ENCODE peak calls at places on chromosome 11, in ten cellular contexts. R is gastrocnemius medialis; E is MM.1S; N is NB4; M is Peyer's patch; I is IMR-90; S is AG04450; K is CD8-positive, alpha-beta T cell; V is AG04449; X is right atrium auricular region. G is an unnamed sample.

GRCh38 chr11:128484172-128484571 is 103.2 kb downstream of the ETS1 start:
- DNase-seq in R (no peak), E (no peak), N (no peak), M (no peak), I (no peak), S (no peak), K (no peak), V (no peak), X (no peak), G (peak; percentile 61)

GRCh38 chr11:107669156-107669740 is 42.6 kb downstream of the SLN start:
- DNase-seq in R (no peak), E (no peak), N (no peak), M (no peak), I (no peak), S (no peak), K (no peak), V (no peak), X (no peak), G (no peak)

GRCh38 chr11:100105605-100106358 is 581.3 kb upstream of the ARHGAP42 start:
- DNase-seq in R (no peak), E (no peak), N (no peak), M (no peak), I (no peak), S (no peak), K (no peak), V (no peak), X (no peak), G (no peak)

GRCh38 chr11:14645985-14646900 is 2.6 kb downstream of the PDE3B start:
- DNase-seq in R (no peak), E (peak; percentile 16), N (peak; percentile 66), M (no peak), I (no peak), S (no peak), K (no peak), V (no peak), X (no peak), G (no peak)

GRCh38 chr11:86214710-86215109 is 29.8 kb upstream of the EED start:
- DNase-seq in R (no peak), E (no peak), N (peak; percentile 46), M (no peak), I (no peak), S (no peak), K (no peak), V (no peak), X (no peak), G (no peak)

GRCh38 chr11:109374032-109374431 is 48.0 kb upstream of the C11orf87 start:
- DNase-seq in R (no peak), E (no peak), N (no peak), M (no peak), I (no peak), S (no peak), K (no peak), V (no peak), X (no peak), G (no peak)

GRCh38 chr11:65488273-65489058 is 10.4 kb upstream of the MALAT1 start:
- DNase-seq in R (no peak), E (no peak), N (no peak), M (peak; percentile 78), I (peak; percentile 71), S (no peak), K (no peak), V (no peak), X (no peak), G (no peak)

GRCh38 chr11:78476066-78476465 is 58.4 kb upstream of the GAB2 start:
- DNase-seq in R (no peak), E (no peak), N (no peak), M (no peak), I (no peak), S (no peak), K (no peak), V (no peak), X (no peak), G (peak; percentile 35)

GRCh38 chr11:28621648-28622215 is 513.5 kb downstream of the METTL15 start:
- DNase-seq in R (no peak), E (no peak), N (no peak), M (no peak), I (peak; percentile 29), S (no peak), K (no peak), V (no peak), X (no peak), G (no peak)

GRCh38 chr11:119933164-119933563 is 204.2 kb upstream of the NECTIN1 start:
- DNase-seq in R (no peak), E (no peak), N (no peak), M (no peak), I (no peak), S (no peak), K (no peak), V (no peak), X (no peak), G (no peak)

GRCh38 chr11:47446833-47447232 is 2.1 kb downstream of the RAPSN start:
- DNase-seq in R (no peak), E (no peak), N (no peak), M (no peak), I (no peak), S (no peak), K (no peak), V (no peak), X (no peak), G (no peak)

GRCh38 chr11:64876835-64877341 is 1.5 kb downstream of the EHD1 start:
- DNase-seq in R (no peak), E (no peak), N (no peak), M (peak; percentile 75), I (peak; percentile 46), S (no peak), K (no peak), V (peak; percentile 56), X (no peak), G (no peak)

GRCh38 chr11:102306048-102306575 is 11.2 kb upstream of the BIRC3 start:
- DNase-seq in R (no peak), E (no peak), N (no peak), M (peak; percentile 84), I (no peak), S (no peak), K (no peak), V (no peak), X (no peak), G (peak; percentile 96)
- TF ChIP-seq CTCF in R (no peak), E (no peak), N (peak; percentile 7), M (no peak), I (no peak), S (no peak), K (no peak), V (no peak), X (no peak), G (peak; percentile 17)

GRCh38 chr11:102807921-102808320 is 10.0 kb upstream of the MMP1 start:
- DNase-seq in R (no peak), E (no peak), N (peak; percentile 24), M (no peak), I (peak; percentile 19), S (no peak), K (no peak), V (no peak), X (no peak), G (peak; percentile 50)

GRCh38 chr11:102813484-102813883 is 15.5 kb upstream of the MMP1 start:
- DNase-seq in R (no peak), E (no peak), N (no peak), M (no peak), I (no peak), S (no peak), K (no peak), V (no peak), X (no peak), G (peak; percentile 40)

GRCh38 chr11:102812188-102812587 is 14.2 kb upstream of the MMP1 start:
- DNase-seq in R (no peak), E (no peak), N (no peak), M (no peak), I (no peak), S (no peak), K (no peak), V (no peak), X (no peak), G (no peak)

GRCh38 chr11:102806296-102806695 is 8.3 kb upstream of the MMP1 start:
- DNase-seq in R (no peak), E (no peak), N (no peak), M (no peak), I (peak; percentile 50), S (peak; percentile 24), K (no peak), V (peak; percentile 33), X (no peak), G (no peak)

GRCh38 chr11:102810943-102811528 is 13.1 kb upstream of the MMP1 start:
- DNase-seq in R (no peak), E (peak; percentile 15), N (peak; percentile 18), M (no peak), I (peak; percentile 45), S (no peak), K (no peak), V (no peak), X (no peak), G (peak; percentile 55)
- TF ChIP-seq CTCF in R (no peak), E (peak; percentile 31), N (peak; percentile 41), M (peak; percentile 48), I (peak; percentile 53), S (peak; percentile 71), K (no peak), V (peak; percentile 35), X (no peak), G (peak; percentile 62)

DNA sequence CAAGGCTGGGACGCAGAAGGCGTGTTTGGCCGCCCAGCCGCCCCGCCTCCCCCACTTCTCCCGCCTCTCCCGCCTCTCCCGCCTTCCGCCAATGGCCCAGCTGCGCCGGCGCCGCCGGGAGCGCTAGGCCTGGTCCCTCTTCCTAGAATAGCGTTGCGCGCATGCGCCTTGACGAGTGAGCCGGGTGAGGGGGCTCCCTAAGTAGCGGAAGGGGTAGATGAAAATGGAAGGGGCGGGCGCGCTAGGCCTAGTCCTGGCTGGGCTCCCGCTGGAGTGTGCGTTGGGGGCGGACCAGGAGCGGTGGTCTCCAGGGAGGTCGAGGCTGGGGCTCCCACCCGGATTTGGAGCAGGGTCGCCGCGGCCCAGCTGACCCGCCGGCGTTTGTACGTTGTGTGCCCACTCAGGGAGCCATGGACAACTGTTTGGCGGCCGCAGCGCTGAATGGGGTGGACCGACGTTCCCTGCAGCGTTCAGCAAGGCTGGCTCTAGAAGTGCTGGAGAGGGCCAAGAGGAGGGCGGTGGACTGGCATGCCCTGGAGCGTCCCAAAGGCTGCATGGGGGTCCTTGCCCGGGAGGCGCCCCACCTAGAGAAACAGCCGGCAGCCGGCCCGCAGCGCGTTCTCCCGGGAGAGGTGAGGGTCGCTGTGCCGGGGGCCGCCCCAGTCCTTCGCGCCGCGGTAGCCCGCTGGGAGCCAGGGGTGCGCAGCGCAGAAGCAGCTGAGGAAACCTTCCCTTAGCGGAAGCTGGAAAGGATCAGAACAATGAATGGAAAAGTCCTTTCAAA is at the start of gene AKIP1:
- DNase-seq in R (peak; percentile 89), E (peak; percentile 88), N (peak; percentile 97), M (peak; percentile 95), I (peak; percentile 94), S (peak; percentile 87), K (peak; percentile 71), V (no peak), X (peak; percentile 94), G (peak; percentile 94)
- TF ChIP-seq CTCF in R (no peak), E (no peak), N (no peak), M (no peak), I (no peak), S (no peak), K (no peak), V (no peak), X (no peak), G (no peak)

DNA sequence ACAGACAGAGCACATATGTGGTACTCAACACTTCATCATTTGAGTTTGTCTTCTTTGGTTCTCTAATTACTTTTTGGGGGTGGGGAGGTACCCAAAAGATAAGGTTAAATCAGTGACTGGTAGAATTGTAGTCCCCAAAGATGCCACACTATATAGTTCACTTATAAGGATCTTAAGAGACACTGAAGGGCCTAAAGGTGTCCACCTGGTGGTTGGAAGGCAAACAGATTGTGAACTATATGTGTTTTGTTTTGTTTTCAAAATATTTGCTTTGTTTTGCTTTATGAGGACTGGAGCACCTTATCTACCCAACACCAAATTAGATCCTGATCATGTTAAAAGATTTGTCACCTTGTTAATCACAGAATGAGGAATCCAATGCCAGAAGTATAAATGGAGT is 136.1 kb downstream of the DCDC1 start:
- DNase-seq in R (no peak), E (no peak), N (no peak), M (no peak), I (no peak), S (no peak), K (no peak), V (no peak), X (no peak), G (peak; percentile 19)
- TF ChIP-seq CTCF in R (no peak), E (peak; percentile 36), N (no peak), M (no peak), I (no peak), S (no peak), K (no peak), V (no peak), X (no peak), G (peak; percentile 43)

G was measured in MCF 10A.